ENCODE peak calls at places on chromosomes 12 and 14, in six cellular contexts. Z, J, P, E, Y and A are unnamed samples.

GRCh38 chr12:18967814-18968213 is 161.7 kb upstream of the PLEKHA5 start:
- DNase-seq in P (no peak), E (no peak), J (no peak), Y (no peak), Z (no peak), A (no peak)

GRCh38 chr14:100304825-100305445 is 1.3 kb downstream of the SLC25A29 start:
- DNase-seq in E (peak), Z (no peak), P (peak), J (no peak), Y (peak), A (no peak)

GRCh38 chr12:117926391-117926899 is 42.3 kb downstream of the KSR2 start:
- DNase-seq in P (no peak), J (no peak), E (no peak), Y (no peak), Z (no peak), A (no peak)

GRCh38 chr12:74317078-74317581 is 220.5 kb upstream of the ATXN7L3B start:
- DNase-seq in J (no peak), E (peak), Y (peak), Z (peak), P (peak), A (no peak)

GRCh38 chr12:39012870-39013269 is 107.5 kb upstream of the CPNE8 start:
- DNase-seq in P (no peak), J (no peak), Y (no peak), Z (no peak), E (no peak), A (no peak)

GRCh38 chr14:103151270-103151933 is 28.1 kb downstream of the TNFAIP2 start:
- DNase-seq in P (no peak), E (no peak), Y (no peak), J (peak), Z (no peak), A (no peak)

GRCh38 chr14:34359423-34360120 is 102.5 kb downstream of the SPTSSA start:
- DNase-seq in Y (no peak), Z (no peak), J (no peak), P (no peak), E (no peak), A (peak)

GRCh38 chr12:122908915-122909314 is 13.0 kb upstream of the VPS37B start:
- DNase-seq in P (no peak), Z (no peak), Y (no peak), J (no peak), E (no peak), A (no peak)

GRCh38 chr12:6355491-6356373 is 13.9 kb upstream of the TNFRSF1A start:
- DNase-seq in Z (no peak), E (peak), P (peak), J (no peak), Y (no peak), A (no peak)

GRCh38 chr12:45893240-45893639 is 97.1 kb downstream of the SCAF11 start:
- DNase-seq in J (no peak), P (peak), E (peak), Y (no peak), Z (peak), A (no peak)

GRCh38 chr14:102878970-102879460 is 43.4 kb upstream of the AMN start:
- DNase-seq in J (no peak), E (no peak), Y (peak), Z (no peak), P (no peak), A (no peak)

GRCh38 chr12:58888131-58888783 is 32.0 kb downstream of the LRIG3 start:
- DNase-seq in J (no peak), Y (peak), P (no peak), E (no peak), Z (peak), A (no peak)

GRCh38 chr14:37197421-37198272 is at the start of gene MIPOL1:
- DNase-seq in E (peak), P (peak), J (peak), Y (peak), Z (peak), A (no peak)
- TF ChIP-seq CTCF in E (peak), P (peak), J (no peak), Y (peak), Z (peak), A (no peak)

GRCh38 chr14:75884198-75884611 is 97.6 kb downstream of the TGFB3 start:
- DNase-seq in P (no peak), E (peak), J (peak), Y (no peak), Z (peak), A (no peak)
- H3K4me2 ChIP-seq in P (no peak), E (no peak), J (peak), Y (no peak), Z (peak), A (no peak)

DNA sequence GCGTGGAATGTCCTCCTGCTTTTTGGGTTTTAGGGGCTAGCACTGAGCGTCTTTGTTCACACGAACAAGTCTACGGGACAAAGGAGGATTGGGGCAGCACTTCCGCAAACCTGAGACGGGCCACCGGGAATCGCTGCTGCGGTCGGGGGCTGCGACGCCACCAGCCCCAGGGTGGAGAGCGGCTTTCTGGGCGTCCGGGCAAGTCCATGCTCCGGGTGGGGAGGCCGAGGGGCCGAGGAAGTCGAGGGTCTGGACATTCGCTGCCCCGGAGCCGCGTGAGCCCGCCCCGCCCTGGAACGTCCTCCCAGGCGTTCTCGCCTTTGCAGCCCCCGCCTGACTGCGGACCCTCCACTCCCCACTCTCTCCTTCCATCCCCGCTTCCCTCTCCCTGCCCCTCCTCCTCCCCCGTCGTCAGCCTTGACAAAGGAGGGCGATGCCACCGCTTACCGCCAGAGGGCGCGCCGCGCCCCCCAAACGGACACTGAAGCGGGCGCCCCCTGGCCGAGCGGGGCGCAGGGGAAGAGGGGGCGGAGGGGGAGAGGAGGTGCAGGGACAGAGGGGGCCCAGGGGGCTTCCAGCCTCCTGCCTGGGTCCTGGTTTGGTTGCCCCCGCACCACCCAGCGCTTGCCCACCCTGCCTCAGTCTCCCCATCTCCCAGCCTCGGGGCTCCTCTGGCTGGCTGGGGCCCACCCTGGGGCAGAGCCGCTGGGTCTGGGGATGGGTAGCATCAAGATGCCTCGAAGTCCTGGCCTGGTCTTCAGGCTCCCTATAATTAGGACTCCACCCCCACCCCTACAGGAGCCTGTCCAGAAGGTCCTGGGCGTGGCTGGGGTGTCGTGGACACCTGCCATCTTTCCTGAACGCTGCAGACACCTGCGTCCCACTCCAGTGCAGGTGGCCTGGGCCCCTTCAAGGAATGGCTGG is 39.1 kb upstream of the INF2 start:
- DNase-seq in J (peak), Y (peak), E (peak), P (peak), Z (peak), A (peak)
- TF ChIP-seq CTCF in J (peak), Y (peak), E (peak), P (peak), Z (peak), A (peak)

GRCh38 chr12:80445083-80445482 is 1.0 kb downstream of the PTPRQ start:
- DNase-seq in J (no peak), E (no peak), P (no peak), Y (no peak), Z (peak), A (no peak)
- H3K4me2 ChIP-seq in J (no peak), E (no peak), P (no peak), Y (no peak), Z (peak), A (no peak)

DNA sequence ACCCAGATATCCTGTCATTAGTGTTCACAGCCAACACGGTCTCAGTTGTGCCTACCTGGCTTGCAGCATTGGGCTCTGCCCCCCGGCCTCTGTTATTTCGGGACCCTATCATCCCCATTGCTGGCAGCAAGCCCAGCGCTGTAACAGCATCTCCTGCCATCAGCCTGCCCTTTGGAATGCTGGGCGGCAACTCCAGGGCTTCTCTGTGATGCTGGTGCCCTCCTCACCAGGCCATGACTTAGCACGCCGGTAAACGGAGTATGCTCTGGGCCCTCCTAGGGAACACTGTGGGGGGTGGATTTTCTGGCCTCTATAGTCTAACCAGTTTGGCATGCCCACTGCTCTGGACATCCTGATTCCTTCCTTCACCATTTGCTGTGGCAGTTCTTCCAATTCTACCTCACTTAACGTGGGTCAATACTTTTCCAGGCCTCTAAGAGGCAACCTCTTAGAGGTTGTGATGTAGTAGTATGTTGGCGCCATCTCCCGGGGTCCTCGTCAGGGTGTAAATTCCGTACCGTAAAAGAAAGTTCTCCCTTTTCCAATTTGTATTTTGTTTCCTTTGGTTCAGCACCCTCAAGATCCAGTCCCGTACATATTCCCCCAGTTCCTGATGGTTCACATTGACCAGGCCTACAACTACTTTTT is 80.0 kb downstream of the SINHCAF start:
- DNase-seq in Z (peak), P (peak), J (no peak), E (peak), Y (no peak), A (no peak)
- TF ChIP-seq CTCF in Z (no peak), P (peak), J (no peak), E (peak), Y (peak), A (no peak)